ENCODE peak calls at places on chromosomes 11 and 22, in four cellular contexts. F, H, V and M are unnamed samples.
A peak's percentile ranks its signal among the peaks of the same experiment; 100 is the strongest.

GRCh38 chr11:1561955-1562354 is 10.1 kb downstream of the DUSP8 start:
- DNase-seq in H (no peak), F (no peak), V (no peak), M (no peak)

GRCh38 chr11:3160252-3161031 is 4.7 kb downstream of the OSBPL5 start:
- DNase-seq in F (peak; percentile 97), V (peak; percentile 96), H (peak; percentile 90), M (peak; percentile 82)

GRCh38 chr11:71135112-71135511 is 117.3 kb downstream of the SHANK2 start:
- DNase-seq in V (no peak), F (no peak), H (no peak), M (no peak)

GRCh38 chr22:19431641-19432091 is at the start of gene HIRA:
- DNase-seq in F (peak; percentile 94), V (peak; percentile 94), H (peak; percentile 67), M (peak; percentile 88)

GRCh38 chr11:116122697-116123472 is 618.7 kb upstream of the CADM1 start:
- DNase-seq in F (no peak), V (no peak), H (no peak), M (no peak)

GRCh38 chr11:84089072-84090057 is 803.2 kb upstream of the CCDC90B start:
- DNase-seq in V (no peak), F (no peak), H (no peak), M (no peak)

GRCh38 chr11:90764691-90765090 is 541.8 kb upstream of the CHORDC1 start:
- DNase-seq in F (no peak), H (no peak), V (no peak), M (no peak)

GRCh38 chr11:103420593-103420992 is 311.4 kb downstream of the DYNC2H1 start:
- DNase-seq in H (peak; percentile 86), F (no peak), V (no peak), M (no peak)

GRCh38 chr11:86735462-86736302 is 63.3 kb upstream of the ME3 start:
- DNase-seq in V (no peak), F (no peak), H (peak; percentile 55), M (peak; percentile 90)

GRCh38 chr11:16925495-16926065 is 88.6 kb downstream of the PLEKHA7 start:
- DNase-seq in F (peak; percentile 84), H (peak; percentile 7), V (peak; percentile 83), M (peak; percentile 31)

GRCh38 chr11:60363542-60364525 is 14.5 kb upstream of the MS4A7 start:
- DNase-seq in V (no peak), H (peak; percentile 59), F (no peak), M (peak; percentile 64)

DNA sequence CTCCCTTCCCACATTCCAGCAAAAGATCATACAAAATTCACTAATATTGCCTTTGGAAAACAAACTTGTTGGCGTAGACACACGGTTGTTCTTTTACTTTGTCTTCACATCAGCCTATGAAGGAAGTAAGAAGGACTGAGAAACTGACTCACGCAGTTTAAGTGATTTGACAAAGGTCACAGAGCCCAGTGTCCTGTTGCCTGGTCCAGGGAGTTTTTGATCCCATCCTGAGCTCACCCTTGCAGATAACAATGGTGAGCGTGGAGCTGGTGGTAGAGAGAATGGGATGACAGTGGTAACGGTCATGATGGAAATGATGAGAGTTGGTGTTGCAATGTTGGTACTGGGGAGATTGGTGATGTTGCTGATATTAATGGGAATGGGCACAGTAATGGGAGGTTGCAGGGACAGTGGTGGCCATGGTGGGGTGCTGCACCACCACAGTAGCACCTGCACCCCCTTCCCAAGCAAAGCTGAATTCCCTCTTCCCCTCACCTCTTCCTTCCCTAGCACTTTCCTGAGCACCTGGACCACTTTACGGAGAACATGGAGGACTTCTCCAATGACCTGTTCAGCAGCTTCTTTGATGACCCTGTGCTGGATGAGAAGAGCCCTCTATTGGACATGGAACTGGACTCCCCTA is 22.1 kb downstream of the CREB3L1 start:
- DNase-seq in V (no peak), H (no peak), F (no peak), M (peak; percentile 59)
- H3K27ac ChIP-seq in V (no peak overlapping the region), H (peak overlapping the region; percentile 77), F (no peak overlapping the region), M (peak overlapping the region; percentile 41)

GRCh38 chr22:25174156-25174887 is 25.3 kb upstream of the CRYBB3 start:
- DNase-seq in F (no peak), V (no peak), H (no peak), M (no peak)

GRCh38 chr22:25176799-25177198 is 22.9 kb upstream of the CRYBB3 start:
- DNase-seq in V (no peak), H (no peak), F (no peak), M (no peak)

GRCh38 chr22:25177226-25177625 is 22.4 kb upstream of the CRYBB3 start:
- DNase-seq in H (no peak), F (no peak), V (no peak), M (no peak)

GRCh38 chr22:25176175-25176574 is 23.5 kb upstream of the CRYBB3 start:
- DNase-seq in H (no peak), F (no peak), V (no peak), M (no peak)

GRCh38 chr22:25174888-25175411 is 24.7 kb upstream of the CRYBB3 start:
- DNase-seq in F (no peak), V (no peak), H (no peak), M (no peak)
- H3K36me3 ChIP-seq in F (peaks cover 48% of the 10 kb centered on the region), V (peaks cover 17% of the 10 kb centered on the region), H (no peaks in the 10 kb centered on the region), M (no peaks in the 10 kb centered on the region)

GRCh38 chr11:68941324-68942089 is 37.8 kb downstream of the IGHMBP2 start:
- DNase-seq in F (peak; percentile 40), V (no peak), H (no peak), M (no peak)

GRCh38 chr11:68940651-68941323 is 37.1 kb downstream of the IGHMBP2 start:
- DNase-seq in H (no peak), V (no peak), F (peak; percentile 53), M (no peak)

GRCh38 chr11:68942751-68943271 is 38.0 kb downstream of the MRGPRD start:
- DNase-seq in F (peak; percentile 59), H (no peak), V (peak; percentile 84), M (no peak)

GRCh38 chr11:68939583-68940555 is 36.2 kb downstream of the IGHMBP2 start:
- DNase-seq in H (no peak), F (peak; percentile 45), V (peak; percentile 68), M (no peak)

DNA sequence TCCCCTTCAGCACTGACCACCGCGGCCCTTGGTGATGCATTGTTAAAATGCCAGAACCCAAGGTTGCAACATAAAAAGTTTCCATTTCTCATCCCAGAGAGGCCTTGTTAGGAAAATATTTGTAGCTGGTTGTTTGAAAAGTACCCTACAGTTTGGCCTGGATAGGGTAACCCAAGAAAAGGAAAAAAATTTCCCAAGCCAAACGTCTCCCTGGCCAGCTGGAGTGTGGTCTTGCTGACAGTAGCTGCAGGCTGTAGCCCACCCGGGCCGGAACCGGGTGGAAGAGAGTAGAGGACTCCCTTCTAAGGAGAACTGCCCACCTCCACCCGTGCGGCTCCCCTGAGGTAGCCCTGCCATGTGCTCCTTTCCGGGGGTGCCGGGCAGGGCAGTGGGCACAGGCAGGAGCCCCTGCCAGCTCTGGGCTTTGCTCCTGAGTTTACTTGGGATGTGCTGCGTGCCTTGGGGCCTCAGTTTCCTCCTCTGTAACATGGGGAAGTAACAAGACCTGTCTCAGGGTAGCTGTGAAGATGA is 38.5 kb downstream of the IGHMBP2 start:
- DNase-seq in F (peak; percentile 63), H (no peak), V (no peak), M (no peak)
- H3K27ac ChIP-seq in F (no peak overlapping the region), H (no peak overlapping the region), V (peak overlapping the region; percentile 90), M (no peak overlapping the region)

DNA sequence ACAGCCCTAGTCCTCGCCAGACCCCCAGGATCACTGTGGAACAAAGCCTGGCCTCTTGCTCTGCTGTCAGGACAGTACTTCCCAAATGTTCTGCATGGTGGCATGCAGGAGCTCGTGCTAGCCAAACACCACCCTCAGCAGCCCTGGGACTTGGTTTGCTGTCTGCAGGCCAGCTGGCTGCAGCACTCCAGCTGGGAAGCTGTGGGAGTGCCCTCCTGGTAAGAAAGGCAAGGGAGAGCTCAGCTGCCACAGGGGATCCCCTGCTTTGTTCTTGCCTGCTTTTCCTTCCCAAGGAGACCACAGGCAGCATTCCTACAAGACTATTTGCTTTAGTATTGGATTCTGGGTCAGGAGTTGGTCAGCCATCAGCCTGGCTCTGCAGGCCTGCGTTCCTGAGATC is 27.9 kb downstream of the TCIRG1 start:
- DNase-seq in H (no peak), F (no peak), V (no peak), M (no peak)
- H3K36me3 ChIP-seq in H (no peaks in the 10 kb centered on the region), F (peaks cover 82% of the 10 kb centered on the region), V (peaks cover 3% of the 10 kb centered on the region), M (peaks cover 94% of the 10 kb centered on the region)

GRCh38 chr11:18239655-18240054 is 3.1 kb upstream of the SAA4 start:
- DNase-seq in F (no peak), H (no peak), V (no peak), M (no peak)
- H3K27ac ChIP-seq in F (no peak overlapping the region), H (no peak overlapping the region), V (no peak overlapping the region), M (no peak overlapping the region)

DNA sequence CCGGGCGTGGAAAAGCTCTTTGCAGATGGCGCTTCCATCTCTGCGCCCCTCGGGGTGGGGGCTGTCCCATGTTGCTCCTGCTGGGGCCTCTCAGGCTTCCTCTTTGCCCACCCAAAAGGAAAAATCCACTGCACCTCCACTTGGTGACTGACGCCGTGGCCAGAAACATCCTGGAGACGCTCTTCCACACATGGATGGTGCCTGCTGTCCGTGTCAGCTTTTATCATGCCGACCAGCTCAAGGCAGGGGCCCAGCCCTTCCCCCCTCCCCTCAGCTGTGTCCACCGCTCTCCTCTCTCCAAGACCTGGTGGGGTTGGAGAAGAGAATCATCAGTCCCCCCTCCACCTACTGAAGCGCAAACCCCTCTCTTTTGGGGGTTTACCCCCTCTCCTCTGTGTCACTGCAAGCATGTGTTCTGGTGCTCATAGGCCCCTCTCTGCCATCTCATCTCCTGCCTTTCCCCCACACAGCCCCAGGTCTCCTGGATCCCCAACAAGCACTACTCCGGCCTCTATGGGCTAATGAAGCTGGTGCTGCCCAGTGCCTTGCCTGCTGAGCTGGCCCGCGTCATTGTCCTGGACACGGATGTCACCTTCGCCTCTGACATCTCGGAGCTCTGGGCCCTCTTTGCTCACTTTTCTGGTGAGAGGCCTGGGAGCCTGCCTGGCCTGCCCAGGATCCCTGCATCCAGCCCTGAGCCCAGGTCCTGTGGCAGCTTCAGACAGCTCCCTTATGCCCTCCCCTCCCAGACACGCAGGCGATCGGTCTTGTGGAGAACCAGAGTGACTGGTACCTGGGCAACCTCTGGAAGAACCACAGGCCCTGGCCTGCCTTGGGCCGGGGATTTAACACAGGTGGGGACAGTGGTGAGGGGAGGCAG is 1.8 kb downstream of the LARGE2 start:
- DNase-seq in H (no peak), V (peak; percentile 72), F (peak; percentile 63), M (peak; percentile 48)
- H3K36me3 ChIP-seq in H (no peaks in the 10 kb centered on the region), V (no peaks in the 10 kb centered on the region), F (peaks cover 5% of the 10 kb centered on the region), M (no peaks in the 10 kb centered on the region)

DNA sequence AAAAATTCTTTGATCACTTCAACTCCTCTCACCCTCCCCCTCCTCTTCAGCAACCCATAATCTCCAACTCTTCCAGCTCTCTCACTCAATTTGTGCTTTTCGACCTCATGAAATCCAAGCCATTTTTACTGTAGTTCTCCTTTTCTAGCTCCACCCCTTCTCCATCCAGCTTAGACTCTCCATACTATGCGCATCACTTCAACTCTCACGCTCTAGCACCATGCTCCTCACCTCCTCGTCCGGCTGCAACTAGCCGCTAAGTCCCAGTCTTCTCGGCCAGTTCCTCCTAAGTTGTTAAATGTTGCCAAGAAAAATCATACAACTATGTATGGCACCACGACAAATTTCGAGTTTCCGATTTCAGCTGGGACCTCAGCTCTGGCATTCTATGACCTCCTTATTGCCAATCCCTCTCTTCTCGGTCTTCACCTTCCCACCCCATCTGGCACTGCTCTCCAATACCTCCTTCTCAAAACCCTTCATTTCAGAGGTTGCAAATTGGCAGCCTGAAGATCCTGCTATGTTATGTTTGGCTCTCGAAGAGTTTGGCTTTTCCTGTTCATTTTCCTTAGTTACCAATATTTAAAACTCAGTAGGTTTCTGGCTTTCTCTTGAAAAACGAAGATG is 1.1 kb downstream of the ZNF70 start:
- DNase-seq in F (no peak), H (no peak), V (no peak), M (no peak)
- H3K27ac ChIP-seq in F (no peak overlapping the region), H (no peak overlapping the region), V (peak overlapping the region; percentile 37), M (no peak overlapping the region)